ENCODE peak calls at places on chromosome 21, in four cellular contexts. V is HL-60, B is GM12878, M is K562. I is an unnamed sample.

GRCh38 chr21:31580866-31581276 is 78.6 kb upstream of the SOD1 start:
- DNase-seq in B (peak), V (peak), M (peak), I (peak)

GRCh38 chr21:42312626-42313104 is 2.5 kb downstream of the TFF3 start:
- DNase-seq in M (no peak), B (no peak), V (no peak), I (no peak)

GRCh38 chr21:41736423-41736822 is 30.4 kb downstream of the RIPK4 start:
- DNase-seq in B (no peak), M (no peak), V (no peak), I (no peak)

GRCh38 chr21:43965911-43966585 is 46.1 kb upstream of the TRAPPC10 start:
- DNase-seq in M (no peak), B (no peak), V (no peak), I (no peak)

GRCh38 chr21:8991088-8991907 is 1530.1 kb upstream of the TPTE start:
- DNase-seq in M (no peak), B (no peak), V (no peak), I (no peak)

GRCh38 chr21:41802684-41803083 is 35.8 kb upstream of the RIPK4 start:
- DNase-seq in V (peak), B (no peak), M (no peak), I (no peak)

GRCh38 chr21:42618713-42619112 is 34.7 kb upstream of the PDE9A start:
- DNase-seq in B (no peak), M (no peak), V (no peak), I (no peak)

GRCh38 chr21:26405071-26405470 is 168.0 kb downstream of the CYYR1 start:
- DNase-seq in M (no peak), V (no peak), B (no peak), I (no peak)

GRCh38 chr21:31235671-31236450 is 108.2 kb downstream of the TIAM1 start:
- DNase-seq in V (no peak), B (no peak), M (no peak), I (no peak)

GRCh38 chr21:42486551-42486950 is 9.5 kb downstream of the RSPH1 start:
- DNase-seq in M (no peak), B (no peak), V (no peak), I (no peak)

GRCh38 chr21:14600569-14601308 is 54.6 kb upstream of the SAMSN1 start:
- DNase-seq in B (no peak), V (no peak), M (no peak), I (no peak)

GRCh38 chr21:41582866-41583265 is 74.9 kb upstream of the TMPRSS2 start:
- DNase-seq in V (no peak), B (no peak), M (no peak), I (no peak)

GRCh38 chr21:25565272-25566199 is 41.7 kb downstream of the MRPL39 start:
- DNase-seq in V (no peak), B (no peak), M (no peak), I (no peak)

GRCh38 chr21:44692798-44693512 is 4.0 kb upstream of the KRTAP10-12 start:
- DNase-seq in M (no peak), B (no peak), V (no peak), I (no peak)

GRCh38 chr21:27735699-27736098 is 768.8 kb upstream of the ADAMTS5 start:
- DNase-seq in M (no peak), B (no peak), V (no peak), I (no peak)

GRCh38 chr21:43958364-43959158 is 53.5 kb upstream of the TRAPPC10 start:
- DNase-seq in B (peak), M (no peak), V (no peak), I (no peak)

GRCh38 chr21:35696644-35697043 is 363.7 kb downstream of the SETD4 start:
- DNase-seq in M (no peak), V (no peak), B (no peak), I (no peak)

GRCh38 chr21:20701235-20701634 is 297.0 kb upstream of the NCAM2 start:
- DNase-seq in B (no peak), V (no peak), M (no peak), I (no peak)
- TF ChIP-seq SPI1 in B (no peak), V (no peak), M (no peak), I (no peak)

DNA sequence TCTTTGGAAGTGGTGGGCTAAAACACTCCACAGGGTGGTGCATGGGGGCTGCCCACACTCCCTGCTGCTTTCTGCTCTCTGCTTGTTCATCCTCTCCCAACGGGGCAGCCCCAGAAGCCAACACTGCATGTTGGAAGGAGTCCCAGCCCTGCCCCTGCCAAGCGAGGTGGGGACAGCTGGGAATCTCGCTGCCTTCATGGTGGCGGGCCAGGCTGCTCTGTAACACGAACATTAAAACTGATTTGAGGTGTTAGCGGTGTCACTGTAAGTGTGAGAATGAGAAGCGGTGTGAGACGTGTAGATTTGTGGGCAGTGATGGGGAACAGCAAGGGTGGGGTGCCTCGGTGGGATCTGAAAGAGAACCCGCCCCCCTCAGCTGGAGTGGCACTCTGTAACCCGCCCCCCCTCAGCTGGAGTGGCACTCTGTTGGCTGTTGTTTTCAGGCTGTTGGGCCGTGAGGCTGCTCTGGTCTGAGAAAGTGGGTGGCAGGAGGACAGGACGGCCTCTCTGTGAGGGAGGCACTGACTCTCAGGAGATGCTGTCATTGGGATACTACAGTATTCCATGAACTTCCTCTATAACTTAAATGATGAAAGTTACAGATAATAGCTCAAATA is 80.9 kb downstream of the PCBP3 start:
- DNase-seq in V (no peak), M (no peak), B (no peak), I (no peak)
- TF ChIP-seq SPI1 in V (no peak), M (no peak), B (no peak), I (no peak)

GRCh38 chr21:37028579-37028978 is 22.1 kb downstream of the RIPPLY3 start:
- DNase-seq in B (no peak), M (no peak), V (no peak), I (no peak)
- TF ChIP-seq SPI1 in B (no peak), M (no peak), V (no peak), I (no peak)

DNA sequence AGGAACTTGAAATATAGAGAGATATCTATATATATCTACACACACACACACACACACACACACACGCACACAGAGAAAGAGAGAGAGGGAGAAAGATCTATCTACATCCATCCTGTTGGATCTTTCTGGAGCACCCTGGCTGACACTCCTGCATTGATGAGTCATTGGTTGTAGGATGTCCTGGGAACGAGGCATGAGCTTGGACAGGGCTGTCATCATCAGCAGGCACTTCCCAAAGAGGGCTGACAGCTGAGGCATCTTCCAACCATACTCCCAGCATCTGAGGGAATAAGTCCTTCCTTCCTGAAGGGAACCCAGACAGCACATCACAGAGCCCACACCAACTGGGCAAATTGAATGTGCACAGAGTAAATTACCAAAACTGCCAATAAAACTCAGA is 99.2 kb upstream of the ERG start:
- DNase-seq in B (no peak), V (no peak), M (no peak), I (no peak)
- TF ChIP-seq SPI1 in B (no peak), V (no peak), M (no peak), I (no peak)

DNA sequence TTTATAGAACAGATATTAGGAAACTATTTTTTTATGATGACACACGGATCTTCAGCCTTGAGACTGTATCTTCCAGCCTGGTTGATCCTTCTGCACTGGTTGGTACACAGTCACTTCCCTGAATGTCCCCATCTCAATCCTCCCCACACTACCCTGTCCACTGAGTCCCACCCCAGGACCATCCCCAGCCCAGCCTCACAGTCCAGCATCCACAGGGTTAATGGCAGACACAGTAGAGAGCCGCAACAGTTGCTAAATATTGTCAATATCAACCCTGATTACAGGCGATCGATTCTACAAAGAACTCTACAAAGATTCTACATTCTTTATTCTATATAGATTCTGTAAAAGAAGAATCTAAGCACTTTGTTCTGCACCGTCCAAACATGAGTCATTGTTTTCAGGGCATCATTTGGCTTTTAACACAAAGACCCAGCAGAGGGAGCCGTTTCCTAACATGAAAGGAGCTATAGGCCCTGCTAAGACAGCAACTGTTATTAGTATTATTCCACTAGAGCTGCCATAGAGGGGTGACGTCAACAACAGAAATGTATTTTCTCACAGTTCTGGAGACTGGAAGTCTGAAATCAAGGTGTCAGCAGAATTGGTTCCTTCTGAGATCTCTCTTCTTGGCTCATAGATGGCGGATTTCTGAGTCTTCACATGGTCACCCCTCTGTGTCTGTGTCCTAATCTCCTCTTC is 30.1 kb upstream of the IFNAR2 start:
- DNase-seq in B (peak), V (peak), M (peak), I (peak)
- TF ChIP-seq SPI1 in B (no peak), V (no peak), M (no peak), I (no peak)

GRCh38 chr21:37682908-37683307 is 233.3 kb downstream of the KCNJ6 start:
- DNase-seq in M (no peak), B (no peak), V (no peak), I (no peak)
- TF ChIP-seq SPI1 in M (no peak), B (no peak), V (no peak), I (no peak)